ENCODE peak calls at places on chromosome 16, in six cellular contexts. C is IMR-90, Y is H9, V is mesendoderm, I is neuronal stem cell, W is H1. P is an unnamed sample.

GRCh38 chr16:31702796-31703195 is 170.8 kb upstream of the ZNF267 start:
- DNase-seq in C (no peak), I (no peak), V (no peak), W (no peak), Y (no peak), P (no peak)

GRCh38 chr16:24235806-24236205 is 20.3 kb upstream of the CACNG3 start:
- DNase-seq in V (no peak), Y (no peak), I (no peak), W (no peak), C (no peak), P (no peak)

GRCh38 chr16:4454618-4455017 is 19.8 kb downstream of the NMRAL1 start:
- DNase-seq in Y (peak; percentile 47), V (peak; percentile 35), C (no peak), I (no peak), W (no peak), P (no peak)

GRCh38 chr16:4461250-4462085 is 13.0 kb downstream of the NMRAL1 start:
- DNase-seq in W (no peak), C (no peak), Y (peak; percentile 69), V (peak; percentile 61), I (no peak), P (no peak)

GRCh38 chr16:6709736-6710135 is 622.9 kb upstream of the RBFOX1 start:
- DNase-seq in V (no peak), I (no peak), W (no peak), C (no peak), Y (no peak), P (no peak)

GRCh38 chr16:9033125-9033830 is 58.2 kb upstream of the HAPSTR1 start:
- DNase-seq in Y (peak; percentile 68), V (peak; percentile 91), C (peak; percentile 71), W (no peak), I (peak; percentile 35), P (peak; percentile 69)

GRCh38 chr16:17420821-17421220 is 49.9 kb downstream of the XYLT1 start:
- DNase-seq in W (no peak), C (peak; percentile 39), Y (no peak), I (no peak), V (no peak), P (no peak)

GRCh38 chr16:66152841-66153525 is 213.5 kb upstream of the CDH5 start:
- DNase-seq in C (peak; percentile 89), W (no peak), V (no peak), Y (no peak), I (no peak), P (peak; percentile 68)

GRCh38 chr16:29729116-29729521 is 16.7 kb downstream of the C16orf54 start:
- DNase-seq in W (no peak), Y (no peak), I (peak; percentile 36), C (peak; percentile 49), V (peak; percentile 79), P (peak; percentile 61)

GRCh38 chr16:11014159-11014558 is 69.8 kb downstream of the CLEC16A start:
- DNase-seq in C (peak; percentile 92), W (no peak), V (no peak), Y (no peak), I (no peak), P (peak; percentile 90)

GRCh38 chr16:28317040-28317880 is 24.9 kb downstream of the SBK1 start:
- DNase-seq in V (peak; percentile 71), W (no peak), Y (peak; percentile 76), I (peak; percentile 59), C (peak; percentile 34), P (peak; percentile 61)

GRCh38 chr16:81201267-81201666 is 37.2 kb upstream of the BCO1 start:
- DNase-seq in V (no peak), Y (no peak), I (no peak), C (peak; percentile 10), W (no peak), P (no peak)

GRCh38 chr16:7057458-7057857 is 275.2 kb upstream of the RBFOX1 start:
- DNase-seq in V (peak; percentile 27), C (no peak), W (no peak), Y (no peak), I (no peak), P (no peak)

GRCh38 chr16:4324871-4325740 is 9.2 kb downstream of the GLIS2 start:
- DNase-seq in C (no peak), Y (no peak), W (no peak), I (no peak), V (no peak), P (no peak)

GRCh38 chr16:16045311-16045710 is 95.9 kb downstream of the ABCC1 start:
- DNase-seq in Y (no peak), C (no peak), W (no peak), V (no peak), I (no peak), P (no peak)

GRCh38 chr16:28181557-28181914 is 30.2 kb downstream of the XPO6 start:
- DNase-seq in Y (no peak), W (no peak), C (peak; percentile 97), V (peak; percentile 93), I (no peak), P (peak; percentile 96)

GRCh38 chr16:30010817-30011504 is at the start of gene DOC2A:
- DNase-seq in Y (peak; percentile 59), I (peak; percentile 41), C (no peak), W (no peak), V (peak; percentile 60), P (peak; percentile 10)

GRCh38 chr16:10929853-10930754 is 12.2 kb downstream of the DEXI start:
- DNase-seq in C (no peak), Y (no peak), I (no peak), V (no peak), W (no peak), P (no peak)

GRCh38 chr16:5024632-5025031 is 9.1 kb downstream of the NAGPA start:
- DNase-seq in C (no peak), Y (no peak), W (no peak), I (no peak), V (no peak), P (no peak)

GRCh38 chr16:27103954-27104353 is 37.2 kb downstream of the C16orf82 start:
- DNase-seq in Y (no peak), C (no peak), V (no peak), W (no peak), I (no peak), P (no peak)

GRCh38 chr16:14485131-14485551 is 144.9 kb downstream of the PARN start:
- DNase-seq in C (peak; percentile 65), Y (no peak), W (no peak), V (peak; percentile 63), I (no peak), P (no peak)

GRCh38 chr16:57285379-57285778 is 907 bp upstream of the PLLP start:
- DNase-seq in W (no peak), C (no peak), V (no peak), Y (no peak), I (no peak), P (no peak)

GRCh38 chr16:57284952-57285263 is 436 bp upstream of the PLLP start:
- DNase-seq in C (no peak), W (no peak), I (no peak), V (peak; percentile 34), Y (peak; percentile 55), P (no peak)

GRCh38 chr16:57283956-57284205 is 591 bp downstream of the PLLP start:
- DNase-seq in I (no peak), W (no peak), V (no peak), C (no peak), Y (no peak), P (no peak)

GRCh38 chr16:57283214-57283955 is 1.1 kb downstream of the PLLP start:
- DNase-seq in V (no peak), C (no peak), Y (no peak), I (no peak), W (no peak), P (no peak)

DNA sequence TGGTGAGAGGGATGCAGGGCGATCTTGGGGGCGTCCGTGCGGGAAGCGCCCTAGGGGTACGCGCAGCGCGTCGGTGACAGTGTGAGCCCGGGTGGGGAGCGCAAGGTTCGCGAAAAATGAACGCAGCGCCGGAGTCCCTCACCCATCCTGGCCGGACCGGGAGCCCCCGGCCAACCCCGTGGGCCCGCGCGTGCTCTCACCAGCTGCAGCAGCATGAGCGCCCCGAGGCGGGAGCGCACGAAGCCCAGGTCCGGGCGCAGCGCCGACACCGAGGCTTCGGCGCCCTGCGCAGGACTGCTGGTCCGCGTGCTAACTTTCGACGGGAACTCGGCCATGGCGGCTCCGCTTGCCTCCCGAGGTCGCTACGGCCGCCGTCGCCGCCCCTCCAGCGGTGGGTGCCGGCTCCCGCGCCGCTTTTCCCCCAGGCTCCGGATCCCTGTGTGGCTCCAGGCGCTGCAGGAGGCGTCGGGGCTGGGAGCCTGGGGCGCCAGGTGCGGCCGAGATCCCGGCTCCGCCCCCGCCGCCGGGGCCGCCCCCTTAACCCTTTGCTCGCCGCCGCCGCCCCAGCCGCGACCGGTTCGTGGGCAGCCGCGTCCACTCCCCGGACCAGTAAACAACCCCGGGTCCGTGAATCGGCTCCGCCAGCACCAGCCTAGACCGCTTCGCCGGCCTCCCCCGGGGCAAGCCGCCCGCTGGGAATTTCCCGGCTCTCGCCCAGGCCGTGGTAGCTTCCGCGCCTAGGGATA is at the start of gene PLLP:
- DNase-seq in C (peak; percentile 8), Y (peak; percentile 58), I (no peak), V (peak; percentile 59), W (no peak), P (peak; percentile 66)
- H3K18ac ChIP-seq in C (no peak within 1 kb of the TSS), Y (peak within 1 kb of the TSS; percentile 72), I (peak within 1 kb of the TSS; percentile 98), V (peak within 1 kb of the TSS; percentile 40), W (peak within 1 kb of the TSS; percentile 71), P (peak within 1 kb of the TSS; percentile 29)

GRCh38 chr16:72902276-72902675 is 145.7 kb downstream of the ZFHX3 start:
- DNase-seq in W (no peak), V (no peak), C (no peak), Y (no peak), I (no peak), P (no peak)
- H3K18ac ChIP-seq in W (no peak overlapping the region), V (no peak overlapping the region), C (no peak overlapping the region), Y (no peak overlapping the region), I (no peak overlapping the region), P (no peak overlapping the region)

GRCh38 chr16:87441886-87442580 is 49.9 kb downstream of the MAP1LC3B start:
- DNase-seq in Y (no peak), I (no peak), W (no peak), C (peak; percentile 70), V (no peak), P (peak; percentile 33)
- H3K18ac ChIP-seq in Y (no peak overlapping the region), I (no peak overlapping the region), W (no peak overlapping the region), C (no peak overlapping the region), V (no peak overlapping the region), P (no peak overlapping the region)

GRCh38 chr16:84957792-84958191 is 53.5 kb downstream of the ZDHHC7 start:
- DNase-seq in Y (no peak), C (no peak), W (no peak), V (peak; percentile 46), I (no peak), P (no peak)

GRCh38 chr16:84953051-84953746 is 58.1 kb downstream of the ZDHHC7 start:
- DNase-seq in I (no peak), Y (no peak), C (no peak), W (no peak), V (no peak), P (peak; percentile 51)

GRCh38 chr16:84952335-84953050 is 58.8 kb downstream of the ZDHHC7 start:
- DNase-seq in Y (peak; percentile 87), V (peak; percentile 84), I (peak; percentile 81), W (peak; percentile 54), C (peak; percentile 82), P (peak; percentile 88)

GRCh38 chr16:84957192-84957591 is 54.1 kb downstream of the ZDHHC7 start:
- DNase-seq in Y (no peak), I (no peak), W (no peak), V (no peak), C (no peak), P (no peak)

DNA sequence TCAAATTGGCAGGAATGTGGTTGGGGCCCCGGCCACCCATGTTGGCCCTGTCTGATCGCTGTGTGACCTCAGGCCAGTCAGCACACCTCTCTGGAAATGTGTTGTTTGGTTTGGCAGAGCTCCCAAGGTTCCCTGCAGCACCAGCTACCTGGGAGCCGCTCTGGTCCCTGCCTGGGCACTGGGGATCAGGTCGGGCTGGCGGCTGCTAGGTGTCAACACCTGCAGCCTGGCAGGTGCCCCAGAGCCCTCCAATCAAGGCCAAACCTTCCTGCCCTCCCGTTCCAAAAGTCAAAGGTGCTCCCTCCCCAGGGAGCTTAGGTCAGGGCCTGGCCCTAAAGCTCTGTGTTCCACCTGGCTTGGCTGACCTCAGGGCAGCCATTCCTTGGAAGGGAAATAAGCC is 55.9 kb downstream of the ZDHHC7 start:
- DNase-seq in C (no peak), I (no peak), W (no peak), V (no peak), Y (no peak), P (no peak)
- H3K18ac ChIP-seq in C (no peak overlapping the region), I (peak overlapping the region; percentile 63), W (no peak overlapping the region), V (no peak overlapping the region), Y (no peak overlapping the region), P (peak overlapping the region; percentile 64)